ENCODE peak calls at places on chromosomes 12 and 14, in five cellular contexts. J is H1, A is neuronal stem cell, F is IMR-90, K is mesenchymal stem cell. W is an unnamed sample.

GRCh38 chr12:120830052-120830940 is 73.9 kb downstream of the SPPL3 start:
- DNase-seq in J (no peak), A (no peak), F (peak; percentile 12), K (peak; percentile 39), W (no peak)

GRCh38 chr14:73338551-73338950 is 101.2 kb downstream of the PAPLN start:
- DNase-seq in J (no peak), A (no peak), F (no peak), K (no peak), W (peak; percentile 83)

GRCh38 chr12:28313631-28314030 is 123.4 kb downstream of the CCDC91 start:
- DNase-seq in J (no peak), A (no peak), F (peak; percentile 43), K (peak; percentile 31), W (peak; percentile 19)

GRCh38 chr12:29797565-29798360 is 14.0 kb upstream of the TMTC1 start:
- DNase-seq in J (no peak), A (peak; percentile 59), F (no peak), K (peak; percentile 16), W (no peak)

GRCh38 chr12:42589465-42590323 is at the start of gene PRICKLE1:
- DNase-seq in J (no peak), A (peak; percentile 61), F (peak; percentile 60), K (peak; percentile 56), W (peak; percentile 42)

GRCh38 chr12:132480620-132481132 is 9.3 kb upstream of the FBRSL1 start:
- DNase-seq in J (no peak), A (no peak), F (no peak), K (no peak), W (no peak)

GRCh38 chr12:132566551-132567131 is 43.7 kb downstream of the LRCOL1 start:
- DNase-seq in J (no peak), A (no peak), F (no peak), K (no peak), W (no peak)

GRCh38 chr12:69069479-69069878 is 136.5 kb upstream of the CPM start:
- DNase-seq in J (no peak), A (no peak), F (no peak), K (no peak), W (no peak)

GRCh38 chr12:57889541-57889989 is 43.0 kb upstream of the CTDSP2 start:
- DNase-seq in J (no peak), A (no peak), F (peak; percentile 93), K (peak; percentile 70), W (no peak)

GRCh38 chr12:40183745-40184144 is 41.1 kb upstream of the LRRK2 start:
- DNase-seq in J (no peak), A (no peak), F (no peak), K (no peak), W (no peak)

GRCh38 chr14:68659021-68659931 is 133.6 kb downstream of the ZFP36L1 start:
- DNase-seq in J (no peak), A (no peak), F (peak; percentile 61), K (peak; percentile 68), W (peak; percentile 50)

GRCh38 chr14:33335366-33335765 is 396.7 kb downstream of the NPAS3 start:
- DNase-seq in J (no peak), A (no peak), F (no peak), K (peak; percentile 75), W (peak; percentile 45)

GRCh38 chr14:68476212-68476964 is 316.5 kb downstream of the ZFP36L1 start:
- DNase-seq in J (no peak), A (no peak), F (peak; percentile 84), K (peak; percentile 97), W (peak; percentile 77)

GRCh38 chr14:106200539-106201310 is 674.3 kb downstream of the TMEM121 start:
- DNase-seq in J (no peak), A (no peak), F (no peak), K (no peak), W (no peak)

GRCh38 chr14:93430889-93431670 is at the start of gene UNC79:
- DNase-seq in J (peak; percentile 21), A (peak; percentile 61), F (no peak), K (no peak), W (no peak)

GRCh38 chr12:114799574-114800487 is 115.9 kb upstream of the TBX3 start:
- DNase-seq in J (no peak), A (peak; percentile 29), F (peak; percentile 41), K (peak; percentile 51), W (peak; percentile 97)

GRCh38 chr12:113154351-113154973 is 4.9 kb downstream of the CFAP73 start:
- DNase-seq in J (peak; percentile 44), A (no peak), F (peak; percentile 28), K (peak; percentile 25), W (peak; percentile 34)

GRCh38 chr14:69247691-69248440 is 12.1 kb upstream of the GALNT16 start:
- DNase-seq in J (no peak), A (no peak), F (peak; percentile 94), K (no peak), W (peak; percentile 9)

GRCh38 chr12:97181571-97182265 is 274.7 kb downstream of the NEDD1 start:
- DNase-seq in J (no peak), A (no peak), F (no peak), K (no peak), W (no peak)

GRCh38 chr14:46048127-46048526 is 603.5 kb downstream of the RPL10L start:
- DNase-seq in J (peak; percentile 56), A (peak; percentile 33), F (peak; percentile 18), K (peak; percentile 76), W (no peak)

GRCh38 chr12:77402726-77403125 is 337.4 kb upstream of the E2F7 start:
- DNase-seq in J (no peak), A (no peak), F (peak; percentile 3), K (no peak), W (no peak)

GRCh38 chr14:97713023-97713422 is 915.8 kb downstream of the VRK1 start:
- DNase-seq in J (no peak), A (no peak), F (no peak), K (no peak), W (peak; percentile 85)

GRCh38 chr14:103118019-103118662 is 5.1 kb upstream of the TNFAIP2 start:
- DNase-seq in J (no peak), A (no peak), F (peak; percentile 35), K (peak; percentile 44), W (no peak)

GRCh38 chr12:132320767-132321211 is 8.6 kb downstream of the GALNT9 start:
- DNase-seq in J (no peak), A (no peak), F (no peak), K (no peak), W (no peak)

GRCh38 chr12:19744760-19745218 is 305.5 kb downstream of the AEBP2 start:
- DNase-seq in J (no peak), A (no peak), F (peak; percentile 84), K (peak; percentile 87), W (no peak)

GRCh38 chr14:101877766-101878165 is 86.6 kb upstream of the DYNC1H1 start:
- DNase-seq in J (no peak), A (no peak), F (no peak), K (peak; percentile 21), W (no peak)

GRCh38 chr12:727321-727720 is 25.1 kb upstream of the WNK1 start:
- DNase-seq in J (no peak), A (no peak), F (peak; percentile 15), K (no peak), W (no peak)

GRCh38 chr12:79546461-79547043 is 144.2 kb downstream of the PAWR start:
- DNase-seq in J (no peak), A (no peak), F (no peak), K (no peak), W (peak; percentile 4)
- H3K14ac ChIP-seq in J (no peak overlapping the region), A (no peak overlapping the region), F (peak overlapping the region; percentile 93), K (no peak overlapping the region), W (peak overlapping the region; percentile 56)

DNA sequence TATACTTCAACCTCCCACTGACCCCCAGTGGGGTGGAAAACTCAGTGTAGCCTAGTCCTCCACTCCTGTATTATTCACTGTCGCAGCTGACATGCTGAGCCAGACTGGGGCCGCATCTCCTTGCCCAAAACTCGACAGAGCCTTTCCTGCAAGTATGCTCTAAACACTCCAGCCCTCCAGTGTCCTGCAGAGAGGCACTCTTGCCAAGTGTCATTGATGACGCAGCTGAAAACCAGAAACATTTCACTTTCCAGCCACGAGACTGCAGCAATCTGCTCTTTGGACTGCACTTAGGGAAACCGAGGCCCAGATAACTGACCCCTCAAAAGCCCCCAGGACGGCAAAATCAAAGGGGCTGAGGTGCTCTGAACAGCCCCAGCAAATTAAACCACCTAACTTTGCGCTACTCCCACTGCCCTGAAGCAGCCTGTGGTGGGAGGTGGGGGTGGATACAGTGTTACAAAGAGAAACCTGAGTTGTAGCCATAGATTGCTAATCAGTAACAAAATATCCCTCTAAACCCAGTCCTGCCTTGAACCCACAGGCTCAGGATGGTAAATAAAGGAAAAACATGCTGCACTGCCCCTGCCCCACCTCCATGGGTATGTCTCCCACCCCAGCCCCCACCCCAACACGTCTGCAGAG is 2.6 kb downstream of the CCDC85C start:
- DNase-seq in J (no peak), A (no peak), F (peak; percentile 65), K (no peak), W (no peak)
- H3K4me3 ChIP-seq in J (no peak overlapping the region), A (no peak overlapping the region), F (peak overlapping the region; percentile 69), K (no peak overlapping the region), W (no peak overlapping the region)

GRCh38 chr12:56223571-56224101 is 506 bp upstream of the NABP2 start:
- DNase-seq in J (no peak), A (no peak), F (no peak), K (no peak), W (no peak)

GRCh38 chr12:56220611-56221232 is 1.0 kb downstream of the RNF41 start:
- DNase-seq in J (no peak), A (peak; percentile 5), F (peak; percentile 47), K (peak; percentile 50), W (peak; percentile 64)

GRCh38 chr12:56222531-56222895 is 791 bp upstream of the RNF41 start:
- DNase-seq in J (no peak), A (no peak), F (no peak), K (no peak), W (peak; percentile 40)

GRCh38 chr12:56221233-56221756 is 427 bp downstream of the RNF41 start:
- DNase-seq in J (no peak), A (peak; percentile 65), F (peak; percentile 73), K (peak; percentile 82), W (peak; percentile 67)

GRCh38 chr12:56221757-56222530 is at the start of gene RNF41:
- DNase-seq in J (peak; percentile 89), A (peak; percentile 95), F (peak; percentile 97), K (peak; percentile 99), W (peak; percentile 99)
- H2AK5ac ChIP-seq in J (peak within 1 kb of the TSS; percentile 85), A (peak within 1 kb of the TSS; percentile 58), F (peak within 1 kb of the TSS; percentile 92), K (peak within 1 kb of the TSS; percentile 79), W (peak within 1 kb of the TSS; percentile 98)

GRCh38 chr12:6218526-6218925 is 18.3 kb downstream of the CD9 start:
- DNase-seq in J (no peak), A (no peak), F (no peak), K (no peak), W (no peak)

GRCh38 chr12:6215120-6215807 is 15.1 kb downstream of the CD9 start:
- DNase-seq in J (peak; percentile 74), A (no peak), F (no peak), K (no peak), W (peak; percentile 37)

GRCh38 chr12:6215932-6216494 is 15.8 kb downstream of the CD9 start:
- DNase-seq in J (no peak), A (no peak), F (peak; percentile 33), K (peak; percentile 69), W (peak; percentile 98)

GRCh38 chr12:6214633-6215032 is 14.4 kb downstream of the CD9 start:
- DNase-seq in J (no peak), A (no peak), F (no peak), K (no peak), W (no peak)

DNA sequence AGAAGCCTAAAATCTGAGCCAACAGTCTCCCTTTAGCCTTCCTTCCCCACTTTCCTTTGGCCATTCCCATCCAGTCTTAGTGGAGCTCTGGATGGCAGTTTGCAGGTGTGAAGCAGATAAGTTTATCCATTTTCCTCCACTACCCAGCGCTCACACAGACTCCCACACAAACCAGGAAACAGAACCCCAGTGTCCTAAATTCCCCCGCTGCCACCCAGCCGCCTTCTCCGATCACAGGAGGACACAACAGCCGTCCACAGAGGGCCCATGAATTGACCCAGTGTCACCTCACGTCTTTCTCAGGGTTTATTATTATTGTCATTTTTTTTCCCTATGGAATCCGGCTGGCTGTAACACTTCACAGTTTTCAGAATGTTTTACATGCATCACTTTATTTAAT is 16.4 kb downstream of the CD9 start:
- DNase-seq in J (no peak), A (no peak), F (no peak), K (no peak), W (no peak)
- H3K14ac ChIP-seq in J (no peak overlapping the region), A (no peak overlapping the region), F (peak overlapping the region; percentile 57), K (no peak overlapping the region), W (no peak overlapping the region)